ENCODE peak calls at places on chromosomes 3 and 15, in nine cellular contexts. Y, K, T, F, N, M, Q, P and S are unnamed samples.

GRCh38 chr3:9024341-9024740 is 61.1 kb upstream of the RAD18 start:
- DNase-seq in P (no peak), Q (no peak), M (no peak), Y (no peak), T (no peak), K (no peak), N (no peak), F (no peak), S (no peak)

GRCh38 chr3:172449468-172450149 is 1.4 kb upstream of the GHSR start:
- DNase-seq in T (peak), P (no peak), K (peak), Y (no peak), M (peak), Q (no peak), F (no peak), N (no peak), S (no peak)

GRCh38 chr3:182484682-182485081 is 308.6 kb upstream of the ATP11B start:
- DNase-seq in N (no peak), Q (no peak), T (no peak), F (no peak), M (no peak), P (no peak), Y (no peak), K (no peak), S (no peak)

GRCh38 chr3:176147251-176147650 is 1050.0 kb downstream of the TBL1XR1 start:
- DNase-seq in N (no peak), Y (no peak), T (no peak), Q (no peak), K (no peak), F (no peak), M (no peak), P (no peak), S (no peak)

GRCh38 chr3:52834871-52835501 is at the start of gene MUSTN1:
- DNase-seq in Y (no peak), N (no peak), F (no peak), K (no peak), Q (no peak), M (no peak), P (no peak), T (peak), S (no peak)

GRCh38 chr3:55416381-55416821 is 70.7 kb downstream of the WNT5A start:
- DNase-seq in Y (no peak), F (no peak), T (no peak), Q (no peak), M (no peak), N (peak), P (no peak), K (no peak), S (no peak)

GRCh38 chr3:155387571-155387970 is 94.1 kb upstream of the STRIT1 start:
- DNase-seq in N (peak), Y (no peak), F (no peak), Q (no peak), K (no peak), T (no peak), M (no peak), P (no peak), S (no peak)

GRCh38 chr15:52796742-52797515 is 6.8 kb upstream of the ONECUT1 start:
- DNase-seq in M (no peak), P (no peak), N (no peak), Y (no peak), Q (no peak), K (no peak), F (no peak), T (no peak), S (no peak)

GRCh38 chr3:157026091-157026490 is 133.9 kb downstream of the CCNL1 start:
- DNase-seq in F (no peak), M (no peak), N (no peak), P (no peak), Q (no peak), Y (no peak), T (no peak), K (no peak), S (no peak)

GRCh38 chr3:4533489-4534443 is 40.6 kb downstream of the ITPR1 start:
- DNase-seq in T (no peak), Q (no peak), P (no peak), M (no peak), F (no peak), N (no peak), K (no peak), Y (no peak), S (no peak)

GRCh38 chr3:155941354-155941753 is 70.9 kb downstream of the GMPS start:
- DNase-seq in Y (no peak), M (no peak), F (no peak), T (no peak), Q (no peak), P (no peak), N (no peak), K (no peak), S (no peak)

GRCh38 chr15:20659265-20659664 is 117.7 kb upstream of the GOLGA6L6 start:
- DNase-seq in Q (no peak), K (no peak), N (no peak), P (no peak), Y (no peak), T (no peak), F (no peak), M (no peak), S (no peak)

GRCh38 chr3:171351676-171352075 is 108.5 kb downstream of the TNIK start:
- DNase-seq in Y (no peak), K (no peak), M (no peak), F (no peak), T (no peak), P (no peak), N (peak), Q (peak), S (no peak)

GRCh38 chr15:72382146-72382545 is 6.3 kb upstream of the HEXA start:
- DNase-seq in Q (no peak), F (peak), N (no peak), Y (no peak), P (no peak), T (no peak), K (no peak), M (no peak), S (no peak)

GRCh38 chr3:43481325-43481860 is 140.4 kb downstream of the ANO10 start:
- DNase-seq in F (no peak), Y (no peak), P (no peak), T (no peak), Q (no peak), K (no peak), M (no peak), N (no peak), S (no peak)

GRCh38 chr3:195046441-195046840 is 224.5 kb downstream of the XXYLT1 start:
- DNase-seq in F (no peak), T (no peak), Y (no peak), P (no peak), M (peak), Q (no peak), K (no peak), N (no peak), S (no peak)

GRCh38 chr15:89361451-89362202 is 27.0 kb upstream of the POLG start:
- DNase-seq in F (no peak), P (no peak), T (peak), M (peak), Q (no peak), N (peak), Y (peak), K (peak), S (no peak)

GRCh38 chr3:119490153-119490552 is 8.2 kb upstream of the TIMMDC1 start:
- DNase-seq in M (no peak), N (no peak), T (peak), Q (no peak), Y (no peak), P (no peak), F (no peak), K (no peak), S (no peak)
- TF ChIP-seq CTCF in M (no peak), N (no peak), T (no peak), Q (peak), Y (no peak), P (no peak), F (peak), K (no peak), S (no peak)

GRCh38 chr3:46087871-46088270 is 60.6 kb upstream of the XCR1 start:
- DNase-seq in Y (no peak), N (peak), Q (no peak), T (no peak), P (no peak), F (no peak), K (no peak), M (no peak), S (no peak)
- TF ChIP-seq CTCF in Y (peak), N (peak), Q (peak), T (peak), P (no peak), F (peak), K (no peak), M (no peak), S (no peak)

DNA sequence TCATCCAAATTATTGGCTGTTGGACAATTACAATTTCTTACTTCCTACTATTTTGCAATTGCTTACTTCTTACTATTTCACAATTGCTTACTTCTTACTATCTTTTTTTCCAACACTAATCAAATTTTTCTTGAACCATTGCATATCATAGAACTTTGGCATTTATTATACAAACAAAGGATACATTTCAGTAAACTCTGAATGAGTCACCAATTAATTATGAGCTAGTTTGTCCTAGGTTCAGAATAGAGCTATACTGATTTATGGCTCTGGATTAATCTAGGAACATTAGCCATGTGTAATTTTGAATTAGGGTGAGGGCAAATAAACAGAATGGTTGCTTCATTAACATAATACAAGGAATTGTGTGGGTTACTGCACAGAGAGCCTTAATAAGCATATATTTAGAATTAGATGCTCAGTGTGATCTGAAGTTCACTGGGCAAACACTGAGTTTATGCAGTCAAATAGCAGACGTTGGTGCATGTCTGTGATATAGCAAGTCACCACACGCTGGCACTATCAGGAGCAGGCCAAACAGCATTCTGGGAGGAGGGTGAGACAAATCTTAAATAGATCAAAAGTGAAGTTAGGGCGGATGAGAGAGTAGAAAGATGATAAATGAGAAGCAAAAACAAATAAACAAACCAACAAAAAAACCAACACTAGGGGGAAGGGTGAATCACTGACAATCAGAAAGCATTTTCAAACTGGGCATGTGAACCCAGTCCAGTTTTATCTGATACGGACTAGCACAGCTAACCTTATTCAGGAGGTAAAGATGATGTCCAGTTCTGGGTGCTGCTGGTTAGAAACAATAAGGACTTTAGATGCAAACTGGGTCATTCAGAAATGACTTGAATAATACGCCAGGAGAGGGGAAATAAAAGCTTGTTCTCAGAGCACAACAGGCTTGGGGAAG is 21.4 kb downstream of the GABRR3 start:
- DNase-seq in Q (no peak), K (no peak), T (no peak), Y (no peak), F (no peak), N (no peak), M (no peak), P (no peak), S (no peak)
- TF ChIP-seq CTCF in Q (peak), K (no peak), T (no peak), Y (no peak), F (peak), N (no peak), M (no peak), P (no peak), S (no peak)

DNA sequence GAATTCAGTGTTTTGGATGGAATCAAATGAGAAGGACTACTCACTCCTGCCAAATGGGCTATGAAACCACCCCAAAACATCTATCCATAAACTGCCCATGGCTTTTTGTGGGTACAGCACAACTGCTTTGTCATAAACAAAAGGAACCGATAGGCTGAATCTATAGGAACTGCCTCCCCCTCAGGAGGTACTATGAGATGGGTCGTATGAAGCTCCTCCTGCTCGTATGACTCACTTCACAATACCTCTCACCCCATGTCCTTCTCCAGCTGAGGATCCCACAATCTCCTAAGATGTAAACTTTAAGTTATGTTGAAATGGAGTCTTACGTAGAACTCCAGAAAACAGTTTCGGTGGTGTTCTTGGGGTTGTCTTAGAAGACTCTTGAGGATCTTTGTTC is 129.9 kb upstream of the SAMMSON start:
- DNase-seq in M (no peak), P (no peak), F (no peak), Q (no peak), N (no peak), K (no peak), T (no peak), Y (no peak), S (no peak)
- TF ChIP-seq CTCF in M (no peak), P (no peak), F (no peak), Q (no peak), N (no peak), K (no peak), T (no peak), Y (no peak), S (no peak)

GRCh38 chr3:11059799-11060115 is 67.2 kb downstream of the SLC6A1 start:
- DNase-seq in K (no peak), Y (no peak), F (no peak), N (no peak), M (no peak), T (no peak), Q (no peak), P (no peak), S (no peak)
- TF ChIP-seq CTCF in K (no peak), Y (no peak), F (peak), N (no peak), M (peak), T (no peak), Q (no peak), P (no peak), S (no peak)

DNA sequence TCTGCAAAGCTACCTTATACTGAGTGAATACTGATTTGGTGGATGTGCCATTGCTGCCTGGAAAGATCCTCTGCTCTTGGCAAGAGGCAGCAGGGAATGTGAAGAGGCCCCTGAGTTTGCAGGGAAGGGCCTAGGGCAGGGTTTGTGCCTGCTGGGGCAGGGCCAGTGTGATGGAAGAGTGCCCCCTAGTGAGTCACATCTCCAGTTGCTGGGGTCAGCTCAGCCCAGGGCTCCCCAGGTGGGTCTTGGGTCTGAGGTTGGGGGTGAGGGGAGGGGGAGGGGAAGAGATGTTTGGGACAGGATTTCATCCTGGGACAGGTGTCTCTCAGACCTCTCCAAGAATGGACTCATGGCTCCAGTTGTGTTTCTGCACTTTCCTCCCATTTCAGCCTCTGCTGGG is 4.1 kb upstream of the AMOTL2 start:
- DNase-seq in Y (no peak), F (no peak), Q (peak), T (peak), M (no peak), P (no peak), N (no peak), K (peak), S (peak)
- TF ChIP-seq CTCF in Y (no peak), F (peak), Q (peak), T (peak), M (no peak), P (peak), N (peak), K (peak), S (no peak)

GRCh38 chr3:79032686-79033318 is 735.0 kb downstream of the ROBO1 start:
- DNase-seq in N (no peak), P (no peak), M (no peak), T (peak), Q (no peak), F (no peak), K (peak), Y (peak), S (no peak)
- TF ChIP-seq CTCF in N (peak), P (peak), M (peak), T (peak), Q (peak), F (peak), K (no peak), Y (no peak), S (no peak)

GRCh38 chr15:42737529-42738328 is 801 bp upstream of the CDAN1 start:
- DNase-seq in K (peak), F (peak), T (no peak), Y (no peak), Q (peak), N (no peak), P (no peak), M (no peak), S (no peak)
- TF ChIP-seq CTCF in K (no peak), F (peak), T (peak), Y (no peak), Q (peak), N (no peak), P (peak), M (no peak), S (no peak)

GRCh38 chr3:27914199-27914598 is 192.1 kb upstream of the EOMES start:
- DNase-seq in K (peak), T (no peak), F (no peak), M (no peak), N (no peak), Q (no peak), P (no peak), Y (no peak), S (no peak)
- TF ChIP-seq CTCF in K (no peak), T (peak), F (no peak), M (no peak), N (no peak), Q (peak), P (peak), Y (no peak), S (no peak)

DNA sequence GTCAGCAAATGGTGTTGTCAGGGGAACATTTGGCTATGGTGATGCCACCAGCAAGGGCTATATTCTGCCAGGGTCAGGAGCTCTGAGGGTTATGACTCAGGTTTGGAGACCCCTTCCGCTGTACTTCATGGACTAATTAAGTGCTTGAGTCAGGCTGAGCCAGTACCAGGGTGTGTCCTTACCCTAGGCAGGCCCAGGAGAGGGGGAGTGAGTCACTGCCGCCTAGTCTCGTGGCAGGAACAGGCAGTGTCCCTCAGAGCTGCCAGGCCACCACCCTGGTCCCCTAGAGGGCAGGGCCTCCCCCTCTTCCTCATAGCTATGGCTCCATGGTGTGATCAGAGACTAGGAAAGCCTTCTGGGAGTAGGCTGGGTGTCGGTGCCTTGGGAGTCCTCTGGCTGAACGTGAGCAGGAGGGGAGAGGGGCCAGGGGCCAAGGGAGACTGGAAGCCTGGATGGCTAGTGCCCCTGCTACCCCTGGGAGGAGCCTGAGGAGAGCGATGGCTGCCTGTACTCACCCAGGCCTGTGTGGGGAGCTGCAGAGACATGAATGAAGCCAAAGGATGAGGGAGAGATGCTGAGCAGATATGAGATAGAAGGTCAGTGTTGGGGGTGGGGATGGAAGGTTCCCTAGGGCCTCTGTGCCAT is 10.6 kb downstream of the MAPKAPK3 start:
- DNase-seq in N (no peak), T (peak), M (no peak), Q (peak), K (no peak), Y (no peak), P (no peak), F (no peak), S (no peak)
- TF ChIP-seq CTCF in N (peak), T (peak), M (no peak), Q (peak), K (no peak), Y (no peak), P (no peak), F (no peak), S (no peak)